ENCODE peak calls at places on chromosome 1, in eight cellular contexts. One of them, this sample, is unnamed.

GRCh38 chr1:35539824-35540261 is 17.4 kb downstream of the KIAA0319L start:
- DNase-seq in cardiac muscle cell: no peak
- DNase-seq in colonic mucosa: no peak
- DNase-seq in CD8-positive, alpha-beta memory T cell: no peak
- DNase-seq in psoas muscle: no peak
- DNase-seq in GM23338: no peak
- DNase-seq in OCI-LY7: no peak
- DNase-seq in RWPE2: no peak
- DNase-seq in this sample: no peak

GRCh38 chr1:20698195-20698910 is 19.5 kb downstream of the KIF17 start:
- DNase-seq in cardiac muscle cell: no peak
- DNase-seq in colonic mucosa: no peak
- DNase-seq in CD8-positive, alpha-beta memory T cell: no peak
- DNase-seq in psoas muscle: no peak
- DNase-seq in GM23338: no peak
- DNase-seq in OCI-LY7: no peak
- DNase-seq in RWPE2: no peak
- DNase-seq in this sample: no peak

GRCh38 chr1:245698860-245699259 is 544.1 kb downstream of the KIF26B start:
- DNase-seq in cardiac muscle cell: no peak
- DNase-seq in colonic mucosa: no peak
- DNase-seq in CD8-positive, alpha-beta memory T cell: no peak
- DNase-seq in psoas muscle: no peak
- DNase-seq in GM23338: no peak
- DNase-seq in OCI-LY7: peak; percentile 53
- DNase-seq in RWPE2: no peak
- DNase-seq in this sample: no peak

GRCh38 chr1:98662354-98662665 is 789 bp downstream of the SNX7 start:
- DNase-seq in cardiac muscle cell: no peak
- DNase-seq in colonic mucosa: no peak
- DNase-seq in CD8-positive, alpha-beta memory T cell: no peak
- DNase-seq in psoas muscle: no peak
- DNase-seq in GM23338: no peak
- DNase-seq in OCI-LY7: no peak
- DNase-seq in RWPE2: no peak
- DNase-seq in this sample: no peak

GRCh38 chr1:44603718-44604117 is 70.6 kb downstream of the TMEM53 start:
- DNase-seq in cardiac muscle cell: no peak
- DNase-seq in colonic mucosa: peak; percentile 37
- DNase-seq in CD8-positive, alpha-beta memory T cell: no peak
- DNase-seq in psoas muscle: no peak
- DNase-seq in GM23338: no peak
- DNase-seq in OCI-LY7: no peak
- DNase-seq in RWPE2: no peak
- DNase-seq in this sample: no peak

GRCh38 chr1:65423884-65424655 is 3.6 kb downstream of the LEPR start:
- DNase-seq in cardiac muscle cell: no peak
- DNase-seq in colonic mucosa: no peak
- DNase-seq in CD8-positive, alpha-beta memory T cell: no peak
- DNase-seq in psoas muscle: no peak
- DNase-seq in GM23338: no peak
- DNase-seq in OCI-LY7: no peak
- DNase-seq in RWPE2: no peak
- DNase-seq in this sample: no peak

GRCh38 chr1:235442788-235443429 is 61.3 kb downstream of the B3GALNT2 start:
- DNase-seq in cardiac muscle cell: no peak
- DNase-seq in colonic mucosa: no peak
- DNase-seq in CD8-positive, alpha-beta memory T cell: no peak
- DNase-seq in psoas muscle: no peak
- DNase-seq in GM23338: no peak
- DNase-seq in OCI-LY7: no peak
- DNase-seq in RWPE2: no peak
- DNase-seq in this sample: no peak

GRCh38 chr1:81812712-81813111 is 12.0 kb downstream of the ADGRL2 start:
- DNase-seq in cardiac muscle cell: peak; percentile 13
- DNase-seq in colonic mucosa: no peak
- DNase-seq in CD8-positive, alpha-beta memory T cell: no peak
- DNase-seq in psoas muscle: no peak
- DNase-seq in GM23338: no peak
- DNase-seq in OCI-LY7: no peak
- DNase-seq in RWPE2: no peak
- DNase-seq in this sample: no peak

GRCh38 chr1:110875216-110875731 is 2.3 kb downstream of the CD53 start:
- DNase-seq in cardiac muscle cell: no peak
- DNase-seq in colonic mucosa: no peak
- DNase-seq in CD8-positive, alpha-beta memory T cell: peak; percentile 65
- DNase-seq in psoas muscle: no peak
- DNase-seq in GM23338: no peak
- DNase-seq in OCI-LY7: peak; percentile 78
- DNase-seq in RWPE2: no peak
- DNase-seq in this sample: no peak

GRCh38 chr1:3691421-3692204 is 39.3 kb downstream of the TP73 start:
- DNase-seq in cardiac muscle cell: no peak
- DNase-seq in colonic mucosa: no peak
- DNase-seq in CD8-positive, alpha-beta memory T cell: no peak
- DNase-seq in psoas muscle: no peak
- DNase-seq in GM23338: no peak
- DNase-seq in OCI-LY7: no peak
- DNase-seq in RWPE2: no peak
- DNase-seq in this sample: no peak

GRCh38 chr1:161439280-161440232 is 65.7 kb upstream of the FCGR2A start:
- DNase-seq in cardiac muscle cell: no peak
- DNase-seq in colonic mucosa: peak; percentile 44
- DNase-seq in CD8-positive, alpha-beta memory T cell: no peak
- DNase-seq in psoas muscle: no peak
- DNase-seq in GM23338: peak; percentile 43
- DNase-seq in OCI-LY7: peak; percentile 26
- DNase-seq in RWPE2: no peak
- DNase-seq in this sample: no peak

GRCh38 chr1:218584418-218585155 is 239.5 kb downstream of the TGFB2 start:
- DNase-seq in cardiac muscle cell: no peak
- DNase-seq in colonic mucosa: no peak
- DNase-seq in CD8-positive, alpha-beta memory T cell: no peak
- DNase-seq in psoas muscle: no peak
- DNase-seq in GM23338: no peak
- DNase-seq in OCI-LY7: no peak
- DNase-seq in RWPE2: no peak
- DNase-seq in this sample: no peak

GRCh38 chr1:218587890-218588289 is 242.8 kb downstream of the TGFB2 start:
- DNase-seq in cardiac muscle cell: no peak
- DNase-seq in colonic mucosa: no peak
- DNase-seq in CD8-positive, alpha-beta memory T cell: no peak
- DNase-seq in psoas muscle: no peak
- DNase-seq in GM23338: no peak
- DNase-seq in OCI-LY7: no peak
- DNase-seq in RWPE2: no peak
- DNase-seq in this sample: no peak

GRCh38 chr1:218588555-218589172 is 243.5 kb downstream of the TGFB2 start:
- DNase-seq in cardiac muscle cell: no peak
- DNase-seq in colonic mucosa: no peak
- DNase-seq in CD8-positive, alpha-beta memory T cell: no peak
- DNase-seq in psoas muscle: no peak
- DNase-seq in GM23338: no peak
- DNase-seq in OCI-LY7: no peak
- DNase-seq in RWPE2: no peak
- DNase-seq in this sample: no peak

GRCh38 chr1:218582646-218583045 is 237.5 kb downstream of the TGFB2 start:
- DNase-seq in cardiac muscle cell: no peak
- DNase-seq in colonic mucosa: no peak
- DNase-seq in CD8-positive, alpha-beta memory T cell: no peak
- DNase-seq in psoas muscle: no peak
- DNase-seq in GM23338: no peak
- DNase-seq in OCI-LY7: no peak
- DNase-seq in RWPE2: no peak
- DNase-seq in this sample: no peak

DNA sequence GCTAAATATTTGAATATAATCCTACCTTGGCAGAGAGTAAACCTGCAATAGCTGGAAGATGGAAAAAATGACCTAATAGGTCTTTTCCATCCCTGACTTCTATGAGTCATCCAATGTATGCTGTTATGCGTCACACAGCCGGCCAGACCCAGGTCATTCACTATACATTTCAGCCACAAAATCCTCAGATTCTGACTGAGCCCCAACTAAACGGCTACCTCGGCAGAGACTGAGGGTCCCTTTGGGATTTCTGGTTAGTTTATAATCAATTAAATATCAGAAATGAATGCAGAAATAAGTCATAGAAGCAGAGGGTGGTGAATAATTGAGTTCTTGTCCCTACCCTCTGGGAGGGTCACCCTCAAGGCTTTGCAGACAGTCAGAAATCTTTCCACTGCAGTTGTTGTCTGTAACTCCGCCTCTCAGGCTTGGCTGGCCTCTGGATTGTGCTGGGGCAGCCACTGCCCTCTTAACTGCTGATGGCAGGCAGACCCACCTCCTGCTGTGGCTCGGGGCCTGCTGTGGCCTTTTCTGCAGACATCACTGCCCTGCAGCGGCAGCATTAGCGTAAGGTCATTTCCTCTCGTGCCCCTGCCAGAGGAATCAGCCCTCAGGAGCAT is 240.5 kb downstream of the TGFB2 start:
- DNase-seq in cardiac muscle cell: peak; percentile 87
- DNase-seq in colonic mucosa: no peak
- DNase-seq in CD8-positive, alpha-beta memory T cell: no peak
- DNase-seq in psoas muscle: no peak
- DNase-seq in GM23338: peak; percentile 65
- DNase-seq in OCI-LY7: no peak
- DNase-seq in RWPE2: peak; percentile 40
- DNase-seq in this sample: no peak
- H3K27ac ChIP-seq in cardiac muscle cell: peak overlapping the region; percentile 92
- H3K27ac ChIP-seq in colonic mucosa: no peak overlapping the region
- H3K27ac ChIP-seq in CD8-positive, alpha-beta memory T cell: no peak overlapping the region
- H3K27ac ChIP-seq in psoas muscle: no peak overlapping the region
- H3K27ac ChIP-seq in GM23338: no peak overlapping the region
- H3K27ac ChIP-seq in OCI-LY7: no peak overlapping the region
- H3K27ac ChIP-seq in RWPE2: peak overlapping the region; percentile 58
- H3K27ac ChIP-seq in this sample: no peak overlapping the region

DNA sequence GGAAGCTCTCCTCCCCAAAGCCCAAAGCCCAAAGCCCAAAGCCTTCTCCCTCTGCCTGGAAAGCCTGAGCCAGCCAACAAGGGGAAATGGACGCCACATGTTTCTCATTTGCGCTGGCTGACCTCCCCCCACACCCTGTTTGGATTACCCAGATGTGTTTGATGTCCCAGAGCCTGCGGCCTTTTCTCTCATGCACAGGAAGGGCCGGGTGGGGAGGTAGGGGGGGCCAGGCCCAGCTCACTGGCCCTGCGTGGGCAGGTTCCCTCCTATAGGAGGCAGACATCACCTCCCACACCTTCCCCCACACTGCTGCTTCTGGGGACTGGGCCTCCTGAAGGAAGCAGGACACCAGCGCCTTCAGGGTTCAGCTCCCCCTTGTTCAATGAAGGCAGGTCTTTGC is 116.3 kb downstream of the NAV1 start:
- DNase-seq in cardiac muscle cell: no peak
- DNase-seq in colonic mucosa: no peak
- DNase-seq in CD8-positive, alpha-beta memory T cell: no peak
- DNase-seq in psoas muscle: peak; percentile 48
- DNase-seq in GM23338: peak; percentile 56
- DNase-seq in OCI-LY7: no peak
- DNase-seq in RWPE2: no peak
- DNase-seq in this sample: no peak
- H3K36me3 ChIP-seq in cardiac muscle cell: no peaks in the 10 kb centered on the region
- H3K36me3 ChIP-seq in colonic mucosa: no peaks in the 10 kb centered on the region
- H3K36me3 ChIP-seq in CD8-positive, alpha-beta memory T cell: no peaks in the 10 kb centered on the region
- H3K36me3 ChIP-seq in psoas muscle: no peaks in the 10 kb centered on the region
- H3K36me3 ChIP-seq in GM23338: no peaks in the 10 kb centered on the region
- H3K36me3 ChIP-seq in OCI-LY7: no peaks in the 10 kb centered on the region
- H3K36me3 ChIP-seq in RWPE2: no peaks in the 10 kb centered on the region
- H3K36me3 ChIP-seq in this sample: no peaks in the 10 kb centered on the region

GRCh38 chr1:233045591-233045990 is 95.2 kb downstream of the NTPCR start:
- DNase-seq in cardiac muscle cell: no peak
- DNase-seq in colonic mucosa: no peak
- DNase-seq in CD8-positive, alpha-beta memory T cell: no peak
- DNase-seq in psoas muscle: no peak
- DNase-seq in GM23338: no peak
- DNase-seq in OCI-LY7: no peak
- DNase-seq in RWPE2: no peak
- DNase-seq in this sample: no peak
- H3K4me1 ChIP-seq in cardiac muscle cell: no peaks in the 10 kb centered on the region
- H3K4me1 ChIP-seq in colonic mucosa: no peaks in the 10 kb centered on the region
- H3K4me1 ChIP-seq in CD8-positive, alpha-beta memory T cell: no peaks in the 10 kb centered on the region
- H3K4me1 ChIP-seq in psoas muscle: no peaks in the 10 kb centered on the region
- H3K4me1 ChIP-seq in GM23338: no peaks in the 10 kb centered on the region
- H3K4me1 ChIP-seq in OCI-LY7: no peaks in the 10 kb centered on the region
- H3K4me1 ChIP-seq in RWPE2: no peaks in the 10 kb centered on the region
- H3K4me1 ChIP-seq in this sample: no peaks in the 10 kb centered on the region

DNA sequence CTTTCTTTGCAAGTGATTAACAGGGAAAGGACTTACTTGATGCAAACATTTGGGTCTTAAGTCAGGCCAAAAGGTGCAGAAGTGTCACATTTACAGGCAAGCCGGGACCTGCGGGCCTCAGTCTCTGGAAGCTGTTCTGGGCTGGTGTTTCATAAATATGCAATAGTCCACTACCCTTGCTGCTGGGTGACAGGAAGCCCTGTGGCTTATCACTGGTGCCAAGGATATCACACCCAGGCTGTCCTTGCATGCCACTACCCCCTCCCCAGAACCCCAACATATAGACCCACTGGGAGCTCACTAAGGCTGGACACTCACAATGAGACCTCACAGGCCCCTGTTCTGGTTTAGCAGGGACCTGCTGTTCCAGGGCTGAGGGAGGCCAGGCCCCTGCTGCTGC is 3.4 kb upstream of the LEFTY2 start:
- DNase-seq in cardiac muscle cell: no peak
- DNase-seq in colonic mucosa: no peak
- DNase-seq in CD8-positive, alpha-beta memory T cell: no peak
- DNase-seq in psoas muscle: no peak
- DNase-seq in GM23338: no peak
- DNase-seq in OCI-LY7: peak; percentile 39
- DNase-seq in RWPE2: no peak
- DNase-seq in this sample: no peak
- H3K27ac ChIP-seq in cardiac muscle cell: no peak overlapping the region
- H3K27ac ChIP-seq in colonic mucosa: no peak overlapping the region
- H3K27ac ChIP-seq in CD8-positive, alpha-beta memory T cell: no peak overlapping the region
- H3K27ac ChIP-seq in psoas muscle: no peak overlapping the region
- H3K27ac ChIP-seq in GM23338: peak overlapping the region; percentile 94
- H3K27ac ChIP-seq in OCI-LY7: peak overlapping the region; percentile 95
- H3K27ac ChIP-seq in RWPE2: no peak overlapping the region
- H3K27ac ChIP-seq in this sample: no peak overlapping the region